ENCODE peak calls at places on chromosomes 2 and 18, in four cellular contexts. Q, V, A and L are unnamed samples.

GRCh38 chr2:8682719-8683667 is 1.1 kb downstream of the ID2 start:
- DNase-seq in Q (peak; percentile 64), V (peak; percentile 18), A (peak; percentile 32), L (peak; percentile 9)

GRCh38 chr2:171513719-171514160 is 8.5 kb upstream of the CYBRD1 start:
- DNase-seq in Q (no peak), V (no peak), A (no peak), L (peak; percentile 2)

GRCh38 chr2:148880636-148881035 is 5.6 kb downstream of the KIF5C start:
- DNase-seq in Q (no peak), V (no peak), A (no peak), L (no peak)

GRCh38 chr2:223056656-223057418 is 4.8 kb downstream of the KCNE4 start:
- DNase-seq in Q (no peak), V (no peak), A (no peak), L (no peak)

GRCh38 chr2:30165050-30165520 is 18.3 kb downstream of the YPEL5 start:
- DNase-seq in Q (peak; percentile 68), V (peak; percentile 17), A (peak; percentile 55), L (peak; percentile 78)

GRCh38 chr2:40032650-40033319 is 253.7 kb upstream of the THUMPD2 start:
- DNase-seq in Q (peak; percentile 8), V (no peak), A (no peak), L (no peak)

GRCh38 chr2:215749092-215749957 is 264.0 kb downstream of the MREG start:
- DNase-seq in Q (no peak), V (peak; percentile 8), A (no peak), L (no peak)

GRCh38 chr2:233995985-233996384 is 54.5 kb upstream of the SPP2 start:
- DNase-seq in Q (no peak), V (no peak), A (no peak), L (no peak)

GRCh38 chr18:57807336-57808117 is 4.4 kb upstream of the ATP8B1 start:
- DNase-seq in Q (no peak), V (no peak), A (no peak), L (no peak)

GRCh38 chr18:23706971-23707640 is 17.9 kb downstream of the LAMA3 start:
- DNase-seq in Q (no peak), V (no peak), A (no peak), L (no peak)

GRCh38 chr2:28895189-28895893 is 874 bp downstream of the WDR43 start:
- DNase-seq in Q (peak; percentile 43), V (peak; percentile 42), A (no peak), L (no peak)

GRCh38 chr18:55031576-55031975 is 72.3 kb upstream of the CCDC68 start:
- DNase-seq in Q (no peak), V (no peak), A (no peak), L (no peak)

GRCh38 chr2:8230466-8230865 is 451.4 kb upstream of the ID2 start:
- DNase-seq in Q (no peak), V (no peak), A (no peak), L (no peak)

GRCh38 chr2:100818003-100818605 is 1.8 kb upstream of the NPAS2 start:
- DNase-seq in Q (no peak), V (no peak), A (no peak), L (no peak)

GRCh38 chr2:222391866-222392265 is 32.5 kb upstream of the SGPP2 start:
- DNase-seq in Q (no peak), V (no peak), A (no peak), L (no peak)

GRCh38 chr2:74549685-74549971 is 4.1 kb downstream of the LOXL3 start:
- DNase-seq in Q (no peak), V (no peak), A (no peak), L (no peak)

GRCh38 chr2:112229365-112229764 is 25.5 kb downstream of the ZC3H8 start:
- DNase-seq in Q (no peak), V (no peak), A (no peak), L (no peak)

GRCh38 chr2:33791625-33792024 is 192.5 kb upstream of the FAM98A start:
- DNase-seq in Q (no peak), V (no peak), A (no peak), L (no peak)